ENCODE peak calls at places on chromosome 16, in eight cellular contexts. W, G, E, Y, R, O, K and M are unnamed samples.

GRCh38 chr16:67200491-67200890 is 1.6 kb downstream of the ELMO3 start:
- DNase-seq in W (no peak), G (no peak), E (no peak), Y (no peak), R (no peak), O (no peak), K (no peak), M (no peak)

GRCh38 chr16:71709231-71709781 is 15.2 kb downstream of the PHLPP2 start:
- DNase-seq in W (no peak), G (no peak), E (no peak), Y (no peak), R (no peak), O (no peak), K (no peak), M (no peak)

GRCh38 chr16:29290631-29291247 is 115.8 kb downstream of the NPIPB11 start:
- DNase-seq in W (peak; percentile 86), G (peak; percentile 73), E (peak; percentile 96), Y (peak; percentile 97), R (peak; percentile 81), O (peak; percentile 99), K (peak; percentile 47), M (no peak)

GRCh38 chr16:53714080-53715050 is 10.4 kb downstream of the FTO start:
- DNase-seq in W (peak; percentile 12), G (no peak), E (no peak), Y (no peak), R (no peak), O (no peak), K (no peak), M (no peak)

GRCh38 chr16:53480394-53480793 is 22.6 kb downstream of the AKTIP start:
- DNase-seq in W (no peak), G (no peak), E (no peak), Y (no peak), R (no peak), O (no peak), K (no peak), M (no peak)

GRCh38 chr16:83907111-83907510 is 8.2 kb downstream of the MLYCD start:
- DNase-seq in W (no peak), G (no peak), E (no peak), Y (no peak), R (no peak), O (no peak), K (no peak), M (no peak)

GRCh38 chr16:78478267-78478821 is 378.9 kb downstream of the WWOX start:
- DNase-seq in W (peak; percentile 73), G (no peak), E (no peak), Y (no peak), R (no peak), O (no peak), K (no peak), M (no peak)

GRCh38 chr16:70649300-70649699 is 2.9 kb downstream of the IL34 start:
- DNase-seq in W (no peak), G (no peak), E (no peak), Y (no peak), R (no peak), O (no peak), K (no peak), M (no peak)

GRCh38 chr16:80940069-80940856 is 66.4 kb downstream of the CMC2 start:
- DNase-seq in W (no peak), G (no peak), E (no peak), Y (no peak), R (no peak), O (no peak), K (no peak), M (no peak)

GRCh38 chr16:82061861-82062525 is 26.9 kb downstream of the HSD17B2 start:
- DNase-seq in W (peak; percentile 53), G (no peak), E (no peak), Y (peak; percentile 23), R (no peak), O (no peak), K (no peak), M (no peak)

DNA sequence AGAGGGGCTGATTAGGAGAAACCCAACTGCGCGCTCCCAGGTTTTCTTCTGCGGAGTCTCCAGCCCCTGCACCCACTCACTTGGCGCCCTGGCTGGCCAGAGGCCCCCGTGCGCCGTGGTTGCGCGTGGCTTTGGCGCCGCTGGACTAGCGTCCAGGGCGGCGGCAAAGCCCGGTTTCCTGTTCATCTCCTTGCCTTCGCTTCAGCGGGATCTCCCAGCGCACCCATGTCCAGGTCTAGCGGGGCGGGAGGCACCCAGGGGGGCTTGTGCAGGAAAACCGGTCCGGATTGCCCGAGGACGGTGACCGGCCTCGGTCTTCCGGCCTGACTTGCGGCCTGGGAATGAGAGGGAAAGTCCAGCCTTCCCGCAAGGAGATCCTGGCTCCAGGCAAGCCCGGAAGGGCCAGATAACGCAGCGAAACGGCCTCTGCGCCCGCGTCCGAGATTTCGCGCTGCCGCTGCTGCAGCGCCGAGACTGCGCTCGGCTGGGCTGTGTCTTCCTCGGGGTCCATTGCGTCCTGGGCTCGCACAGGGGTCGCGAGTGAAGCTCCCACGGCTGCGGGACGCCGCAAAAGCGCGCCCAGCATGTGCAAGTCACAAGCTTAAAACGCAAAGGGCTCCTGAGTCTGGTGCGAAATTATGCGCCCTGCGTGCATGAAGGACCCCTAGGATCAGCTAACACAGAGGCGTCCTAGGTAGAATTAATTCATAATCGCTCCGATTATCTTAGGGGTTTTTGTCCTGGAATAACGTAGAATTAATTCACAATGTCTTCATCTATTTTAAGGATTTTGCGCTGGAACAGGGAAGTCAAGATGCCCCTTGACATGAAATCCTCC is 5.7 kb downstream of the FOXF1 start:
- DNase-seq in W (no peak), G (peak; percentile 24), E (no peak), Y (no peak), R (no peak), O (no peak), K (peak; percentile 43), M (no peak)
- H3K27ac ChIP-seq in W (no peak overlapping the region), G (no peak overlapping the region), E (no peak overlapping the region), Y (no peak overlapping the region), R (no peak overlapping the region), O (no peak overlapping the region), K (no peak overlapping the region), M (no peak overlapping the region)

DNA sequence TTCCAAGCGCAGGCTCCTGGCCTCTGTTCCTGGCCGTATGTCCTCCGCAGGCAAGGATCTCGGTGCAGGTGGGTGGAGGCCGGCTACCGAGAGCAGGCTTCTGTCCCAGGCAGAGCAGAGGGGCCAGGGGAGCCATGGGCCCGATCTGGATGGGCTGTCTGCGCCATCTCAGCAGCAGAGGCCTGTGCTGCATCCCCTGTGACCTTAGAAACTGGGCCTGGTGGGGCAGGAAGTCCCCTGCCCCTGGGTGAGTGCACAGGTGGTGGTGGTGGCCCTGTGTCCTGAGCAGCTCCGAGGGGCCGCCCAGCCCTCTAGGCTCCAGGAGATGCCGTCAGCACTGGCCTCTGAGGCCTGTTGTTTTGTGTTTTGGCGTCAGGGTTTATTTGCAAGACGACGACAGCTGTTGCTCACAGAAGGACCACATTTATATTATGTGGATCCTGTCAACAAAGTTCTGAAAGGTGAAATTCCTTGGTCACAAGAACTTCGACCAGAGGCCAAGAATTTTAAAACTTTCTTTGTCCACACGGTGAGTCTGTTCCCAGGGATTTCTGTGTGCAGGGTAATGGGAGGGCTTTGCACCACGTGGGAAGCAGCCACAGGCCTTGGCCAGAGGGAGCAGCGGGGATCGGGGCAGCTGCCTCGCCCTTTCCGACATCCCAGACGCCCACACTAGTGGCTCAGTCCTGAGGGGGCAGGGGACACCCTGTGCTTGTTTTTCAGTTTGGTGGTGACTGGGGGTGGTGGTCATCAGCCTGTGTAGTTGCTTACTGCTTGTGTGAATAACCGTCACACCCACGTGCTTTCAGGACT is 59.1 kb downstream of the PDPK1 start:
- DNase-seq in W (no peak), G (no peak), E (no peak), Y (no peak), R (no peak), O (no peak), K (no peak), M (no peak)
- H3K27ac ChIP-seq in W (no peak overlapping the region), G (no peak overlapping the region), E (no peak overlapping the region), Y (no peak overlapping the region), R (no peak overlapping the region), O (no peak overlapping the region), K (peak overlapping the region; percentile 59), M (no peak overlapping the region)

GRCh38 chr16:4412159-4412558 is 4.2 kb downstream of the CORO7 start:
- DNase-seq in W (no peak), G (no peak), E (no peak), Y (no peak), R (no peak), O (no peak), K (no peak), M (no peak)

GRCh38 chr16:4411684-4412083 is 4.7 kb downstream of the CORO7 start:
- DNase-seq in W (no peak), G (no peak), E (no peak), Y (no peak), R (peak; percentile 93), O (peak; percentile 62), K (no peak), M (peak; percentile 82)

GRCh38 chr16:4414187-4414909 is 2.0 kb downstream of the CORO7 start:
- DNase-seq in W (no peak), G (peak; percentile 94), E (no peak), Y (no peak), R (no peak), O (no peak), K (no peak), M (no peak)

GRCh38 chr16:4410335-4411075 is 5.9 kb downstream of the CORO7 start:
- DNase-seq in W (no peak), G (no peak), E (peak; percentile 32), Y (no peak), R (peak; percentile 55), O (peak; percentile 47), K (no peak), M (peak; percentile 51)

DNA sequence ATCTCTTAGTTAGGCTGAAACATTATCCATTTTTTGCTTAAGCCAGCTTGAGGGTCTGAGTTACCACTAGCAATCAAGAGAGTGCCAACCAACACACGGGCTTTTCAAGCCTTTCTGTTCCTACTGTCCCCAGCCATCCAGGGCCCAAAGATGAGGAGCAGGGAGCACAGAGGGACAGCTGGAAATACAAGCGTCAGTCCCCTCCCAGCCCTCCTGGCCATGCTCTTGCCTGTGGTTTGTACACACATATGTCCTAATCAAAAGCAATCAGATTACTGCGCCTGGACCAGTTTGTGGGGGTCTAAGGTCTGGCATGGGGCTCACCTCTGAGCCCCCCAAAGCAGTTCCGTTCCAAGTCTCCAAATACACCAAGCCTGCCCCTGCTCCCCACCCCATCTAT is 3.5 kb downstream of the CORO7 start:
- DNase-seq in W (no peak), G (no peak), E (no peak), Y (no peak), R (no peak), O (no peak), K (no peak), M (no peak)
- H3K27ac ChIP-seq in W (no peak overlapping the region), G (no peak overlapping the region), E (no peak overlapping the region), Y (no peak overlapping the region), R (peak overlapping the region; percentile 98), O (no peak overlapping the region), K (no peak overlapping the region), M (peak overlapping the region; percentile 97)

GRCh38 chr16:30979170-30980067 is 5.6 kb upstream of the HSD3B7 start:
- DNase-seq in W (peak; percentile 30), G (no peak), E (no peak), Y (no peak), R (no peak), O (no peak), K (no peak), M (no peak)

GRCh38 chr16:30977502-30977901 is 7.5 kb upstream of the HSD3B7 start:
- DNase-seq in W (peak; percentile 84), G (no peak), E (no peak), Y (no peak), R (no peak), O (no peak), K (no peak), M (no peak)

GRCh38 chr16:30980959-30981358 is 4.0 kb upstream of the HSD3B7 start:
- DNase-seq in W (no peak), G (no peak), E (no peak), Y (no peak), R (no peak), O (no peak), K (no peak), M (no peak)

GRCh38 chr16:30980434-30980833 is 4.6 kb upstream of the HSD3B7 start:
- DNase-seq in W (no peak), G (no peak), E (no peak), Y (no peak), R (no peak), O (peak; percentile 66), K (no peak), M (no peak)

GRCh38 chr16:30980068-30980371 is 5.0 kb upstream of the HSD3B7 start:
- DNase-seq in W (no peak), G (no peak), E (no peak), Y (no peak), R (no peak), O (no peak), K (no peak), M (no peak)
- H3K27ac ChIP-seq in W (no peak overlapping the region), G (no peak overlapping the region), E (no peak overlapping the region), Y (no peak overlapping the region), R (peak overlapping the region; percentile 59), O (no peak overlapping the region), K (no peak overlapping the region), M (no peak overlapping the region)